ENCODE peak calls at places on chromosomes 6 and 20, in seven cellular contexts. E is fibroblast of lung, N is gastrocnemius medialis, H is breast epithelium, K is A673, L is lower lobe of right lung, J is astrocyte. X is an unnamed sample.

GRCh38 chr6:79280756-79281155 is 46.3 kb upstream of the HMGN3 start:
- DNase-seq in E (no peak), N (no peak), H (no peak), K (no peak), L (no peak), J (no peak), X (no peak)

GRCh38 chr6:9789201-9789600 is 625.7 kb downstream of the TFAP2A start:
- DNase-seq in E (no peak), N (no peak), H (no peak), K (no peak), L (no peak), J (no peak), X (no peak)

GRCh38 chr6:132893772-132894490 is 79.6 kb downstream of the RPS12 start:
- DNase-seq in E (no peak), N (no peak), H (no peak), K (peak; percentile 36), L (no peak), J (no peak), X (no peak)

GRCh38 chr6:34053721-34054120 is 92.2 kb downstream of the GRM4 start:
- DNase-seq in E (no peak), N (no peak), H (no peak), K (no peak), L (no peak), J (no peak), X (peak; percentile 62)

GRCh38 chr20:41177636-41178035 is 40.3 kb downstream of the PLCG1 start:
- DNase-seq in E (peak; percentile 78), N (peak; percentile 56), H (peak; percentile 64), K (peak; percentile 43), L (no peak), J (peak; percentile 91), X (no peak)

GRCh38 chr6:90648873-90649272 is 62.0 kb upstream of the MAP3K7 start:
- DNase-seq in E (no peak), N (no peak), H (no peak), K (no peak), L (no peak), J (no peak), X (no peak)

GRCh38 chr20:40961686-40962640 is 66.7 kb upstream of the TOP1 start:
- DNase-seq in E (peak; percentile 26), N (no peak), H (peak; percentile 64), K (no peak), L (no peak), J (peak; percentile 23), X (no peak)

GRCh38 chr20:62388839-62389600 is 2.1 kb downstream of the RPS21 start:
- DNase-seq in E (no peak), N (no peak), H (no peak), K (no peak), L (no peak), J (no peak), X (peak; percentile 29)

GRCh38 chr20:16761305-16761829 is 13.2 kb downstream of the OTOR start:
- DNase-seq in E (peak; percentile 82), N (peak; percentile 26), H (peak; percentile 36), K (peak; percentile 71), L (no peak), J (peak; percentile 44), X (peak; percentile 73)

GRCh38 chr6:158607411-158608170 is 37.0 kb downstream of the DYNLT1 start:
- DNase-seq in E (peak; percentile 8), N (no peak), H (no peak), K (no peak), L (no peak), J (peak; percentile 18), X (no peak)

GRCh38 chr20:32623667-32624157 is 38.6 kb upstream of the NOL4L start:
- DNase-seq in E (no peak), N (no peak), H (no peak), K (no peak), L (no peak), J (no peak), X (no peak)

DNA sequence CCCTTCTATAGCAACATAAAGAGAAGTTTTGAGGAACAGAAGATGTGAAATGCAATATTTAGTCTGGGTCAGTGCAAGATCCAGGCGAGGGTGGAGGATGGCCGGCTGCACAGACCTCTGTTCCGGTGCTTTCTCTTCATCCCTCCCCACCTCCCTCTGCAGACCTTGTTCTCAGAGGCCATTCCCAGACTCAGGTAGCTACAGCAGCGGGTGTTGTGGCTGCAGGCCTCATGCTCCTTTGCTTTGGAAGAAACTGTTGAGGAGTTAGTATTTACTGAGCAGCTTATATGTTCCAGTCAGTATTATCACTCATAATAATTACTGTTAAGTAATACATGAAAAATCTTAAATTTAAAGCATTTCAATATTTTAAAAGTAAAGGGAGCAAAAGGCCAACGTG is 1.7 kb downstream of the BTN3A3 start:
- DNase-seq in E (no peak), N (no peak), H (no peak), K (no peak), L (no peak), J (no peak), X (no peak)
- H3K4me3 ChIP-seq in E (peak overlapping the region; percentile 83), N (no peak overlapping the region), H (peak overlapping the region; percentile 37), K (no peak overlapping the region), L (peak overlapping the region; percentile 61), J (no peak overlapping the region), X (peak overlapping the region; percentile 76)

DNA sequence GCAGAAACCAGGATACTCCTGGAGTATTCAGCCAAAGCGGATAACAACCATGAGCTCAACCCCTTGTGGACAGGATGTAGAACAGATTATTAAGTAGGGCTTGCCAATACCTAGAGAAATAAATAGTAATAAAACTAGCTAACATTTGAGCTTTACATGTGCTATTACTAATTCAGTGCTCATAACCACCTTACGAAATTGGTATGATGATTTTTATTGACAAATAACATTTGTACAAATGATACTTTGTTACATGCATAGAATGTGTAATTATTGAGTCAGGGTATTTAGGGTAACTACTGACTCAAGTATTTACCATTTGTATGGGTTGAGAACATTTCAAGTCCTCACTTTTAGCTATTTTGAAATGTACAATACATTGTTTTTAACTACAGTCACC is 287.9 kb downstream of the CDC5L start:
- DNase-seq in E (no peak), N (no peak), H (no peak), K (no peak), L (no peak), J (no peak), X (no peak)
- TF ChIP-seq CTCF in E (no peak), N (no peak), H (no peak), K (no peak), L (no peak), J (no peak), X (no peak)

GRCh38 chr6:137223370-137224131 is 4.4 kb upstream of the IFNGR1 start:
- DNase-seq in E (peak; percentile 78), N (peak; percentile 47), H (peak; percentile 52), K (no peak), L (no peak), J (peak; percentile 32), X (peak; percentile 63)
- H3K27ac ChIP-seq in E (no peak overlapping the region), N (peak overlapping the region; percentile 98), H (peak overlapping the region; percentile 45), K (no peak overlapping the region), L (peak overlapping the region; percentile 99), J (no peak overlapping the region), X (peak overlapping the region; percentile 71)

GRCh38 chr20:38471245-38471644 is 1.4 kb upstream of the RALGAPB start:
- DNase-seq in E (no peak), N (no peak), H (no peak), K (no peak), L (no peak), J (no peak), X (no peak)

GRCh38 chr20:38472513-38473352 is at the start of gene RALGAPB:
- DNase-seq in E (peak; percentile 97), N (peak; percentile 99), H (peak; percentile 99), K (peak; percentile 99), L (peak; percentile 100), J (peak; percentile 89), X (peak; percentile 99)

GRCh38 chr20:38473353-38473795 is 731 bp downstream of the RALGAPB start:
- DNase-seq in E (peak; percentile 15), N (no peak), H (peak; percentile 32), K (no peak), L (no peak), J (peak; percentile 16), X (peak; percentile 16)

GRCh38 chr20:38477747-38478146 is 5.1 kb downstream of the RALGAPB start:
- DNase-seq in E (no peak), N (no peak), H (no peak), K (no peak), L (no peak), J (no peak), X (no peak)

DNA sequence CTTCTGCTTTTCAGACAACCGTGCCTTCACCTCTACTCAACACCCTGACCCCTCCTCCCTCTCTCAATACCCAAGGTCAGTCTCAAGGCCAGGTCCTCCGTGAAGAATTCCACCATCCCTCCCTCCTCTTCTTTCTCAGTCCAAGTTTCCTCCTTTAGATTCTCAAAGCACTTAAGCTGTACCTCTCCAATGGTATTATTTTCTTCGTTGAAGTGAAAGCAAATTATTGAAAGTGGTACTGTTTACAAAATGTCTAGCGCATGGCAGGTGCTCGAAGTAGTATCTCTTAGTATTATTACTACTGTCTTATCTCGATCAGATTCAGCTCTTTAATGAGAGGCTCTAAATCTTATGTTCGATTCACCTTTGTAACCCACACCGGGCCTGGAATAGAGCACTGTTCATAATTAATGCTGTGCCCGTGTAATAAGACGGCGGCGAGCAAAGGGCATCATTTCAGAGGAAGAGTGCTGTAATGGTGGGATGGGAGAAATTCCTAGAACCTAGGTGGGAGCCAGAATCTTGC is 593 bp upstream of the RALGAPB start:
- DNase-seq in E (no peak), N (no peak), H (no peak), K (no peak), L (no peak), J (no peak), X (no peak)
- H3K4me3 ChIP-seq in E (peak overlapping the region; percentile 95), N (peak overlapping the region; percentile 84), H (peak overlapping the region; percentile 76), K (peak overlapping the region; percentile 86), L (peak overlapping the region; percentile 78), J (peak overlapping the region; percentile 81), X (peak overlapping the region; percentile 98)

GRCh38 chr6:143569035-143569434 is 57.5 kb upstream of the FUCA2 start:
- DNase-seq in E (peak; percentile 16), N (no peak), H (no peak), K (no peak), L (no peak), J (peak; percentile 22), X (no peak)
- TF ChIP-seq CTCF in E (no peak), N (no peak), H (no peak), K (no peak), L (no peak), J (no peak), X (no peak)

GRCh38 chr20:19504251-19504650 is 253.8 kb upstream of the RIN2 start:
- DNase-seq in E (no peak), N (no peak), H (no peak), K (no peak), L (no peak), J (no peak), X (no peak)
- H3K27ac ChIP-seq in E (no peak overlapping the region), N (no peak overlapping the region), H (no peak overlapping the region), K (no peak overlapping the region), L (no peak overlapping the region), J (no peak overlapping the region), X (no peak overlapping the region)

GRCh38 chr20:26209171-26209941 is 512.7 kb upstream of the ZNF337 start:
- DNase-seq in E (no peak), N (no peak), H (no peak), K (peak; percentile 10), L (peak; percentile 52), J (peak; percentile 10), X (no peak)
- H3K4me3 ChIP-seq in E (no peak overlapping the region), N (no peak overlapping the region), H (peak overlapping the region; percentile 62), K (no peak overlapping the region), L (peak overlapping the region; percentile 52), J (peak overlapping the region; percentile 5), X (no peak overlapping the region)